ENCODE peak calls at places on chromosomes 12 and 14, in six cellular contexts. One of them, this sample, is unnamed.
A peak's percentile ranks its signal among the peaks of the same experiment; 100 is the strongest.

GRCh38 chr14:28756896-28757570 is 9.6 kb upstream of the FOXG1 start:
- DNase-seq in CD8-positive, alpha-beta T cell: no peak
- DNase-seq in RWPE1: no peak
- DNase-seq in suprapubic skin: no peak
- DNase-seq in mucosa of descending colon: no peak
- DNase-seq in heart left ventricle: no peak
- DNase-seq in this sample: peak; percentile 46

GRCh38 chr12:2856051-2856450 is 788 bp downstream of the TEX52 start:
- DNase-seq in CD8-positive, alpha-beta T cell: no peak
- DNase-seq in RWPE1: no peak
- DNase-seq in suprapubic skin: no peak
- DNase-seq in mucosa of descending colon: no peak
- DNase-seq in heart left ventricle: no peak
- DNase-seq in this sample: no peak

GRCh38 chr12:45745861-45746277 is 16.4 kb downstream of the ARID2 start:
- DNase-seq in CD8-positive, alpha-beta T cell: no peak
- DNase-seq in RWPE1: no peak
- DNase-seq in suprapubic skin: no peak
- DNase-seq in mucosa of descending colon: no peak
- DNase-seq in heart left ventricle: no peak
- DNase-seq in this sample: peak; percentile 40

GRCh38 chr14:105424861-105425260 is 5.2 kb downstream of the MTA1 start:
- DNase-seq in CD8-positive, alpha-beta T cell: no peak
- DNase-seq in RWPE1: no peak
- DNase-seq in suprapubic skin: no peak
- DNase-seq in mucosa of descending colon: no peak
- DNase-seq in heart left ventricle: no peak
- DNase-seq in this sample: no peak

GRCh38 chr14:77641207-77641533 is 24.7 kb upstream of the SPTLC2 start:
- DNase-seq in CD8-positive, alpha-beta T cell: no peak
- DNase-seq in RWPE1: no peak
- DNase-seq in suprapubic skin: no peak
- DNase-seq in mucosa of descending colon: peak; percentile 43
- DNase-seq in heart left ventricle: no peak
- DNase-seq in this sample: no peak

GRCh38 chr14:104562606-104563005 is 17.0 kb upstream of the C14orf180 start:
- DNase-seq in CD8-positive, alpha-beta T cell: no peak
- DNase-seq in RWPE1: no peak
- DNase-seq in suprapubic skin: no peak
- DNase-seq in mucosa of descending colon: no peak
- DNase-seq in heart left ventricle: peak; percentile 17
- DNase-seq in this sample: no peak

GRCh38 chr14:79658224-79658623 is 553.1 kb downstream of the DIO2 start:
- DNase-seq in CD8-positive, alpha-beta T cell: no peak
- DNase-seq in RWPE1: no peak
- DNase-seq in suprapubic skin: no peak
- DNase-seq in mucosa of descending colon: no peak
- DNase-seq in heart left ventricle: no peak
- DNase-seq in this sample: no peak

GRCh38 chr12:121765573-121765972 is 27.9 kb downstream of the RHOF start:
- DNase-seq in CD8-positive, alpha-beta T cell: no peak
- DNase-seq in RWPE1: peak; percentile 67
- DNase-seq in suprapubic skin: no peak
- DNase-seq in mucosa of descending colon: no peak
- DNase-seq in heart left ventricle: no peak
- DNase-seq in this sample: peak; percentile 93

GRCh38 chr12:122138181-122138580 is 35.8 kb downstream of the IL31 start:
- DNase-seq in CD8-positive, alpha-beta T cell: no peak
- DNase-seq in RWPE1: no peak
- DNase-seq in suprapubic skin: no peak
- DNase-seq in mucosa of descending colon: no peak
- DNase-seq in heart left ventricle: no peak
- DNase-seq in this sample: no peak

GRCh38 chr14:24051162-24051788 is 534 bp upstream of the CARMIL3 start:
- DNase-seq in CD8-positive, alpha-beta T cell: no peak
- DNase-seq in RWPE1: no peak
- DNase-seq in suprapubic skin: no peak
- DNase-seq in mucosa of descending colon: peak; percentile 75
- DNase-seq in heart left ventricle: no peak
- DNase-seq in this sample: no peak

GRCh38 chr14:95891742-95892141 is 15.1 kb downstream of the TUNAR start:
- DNase-seq in CD8-positive, alpha-beta T cell: no peak
- DNase-seq in RWPE1: peak; percentile 59
- DNase-seq in suprapubic skin: no peak
- DNase-seq in mucosa of descending colon: no peak
- DNase-seq in heart left ventricle: no peak
- DNase-seq in this sample: peak; percentile 17

GRCh38 chr14:106204063-106204462 is 677.7 kb downstream of the TMEM121 start:
- DNase-seq in CD8-positive, alpha-beta T cell: no peak
- DNase-seq in RWPE1: no peak
- DNase-seq in suprapubic skin: no peak
- DNase-seq in mucosa of descending colon: no peak
- DNase-seq in heart left ventricle: no peak
- DNase-seq in this sample: no peak

GRCh38 chr12:63319936-63320633 is 169.1 kb upstream of the AVPR1A start:
- DNase-seq in CD8-positive, alpha-beta T cell: no peak
- DNase-seq in RWPE1: peak; percentile 78
- DNase-seq in suprapubic skin: no peak
- DNase-seq in mucosa of descending colon: no peak
- DNase-seq in heart left ventricle: no peak
- DNase-seq in this sample: no peak

GRCh38 chr12:42473130-42473529 is 116.4 kb downstream of the PRICKLE1 start:
- DNase-seq in CD8-positive, alpha-beta T cell: no peak
- DNase-seq in RWPE1: no peak
- DNase-seq in suprapubic skin: no peak
- DNase-seq in mucosa of descending colon: no peak
- DNase-seq in heart left ventricle: no peak
- DNase-seq in this sample: peak; percentile 64

GRCh38 chr12:100574262-100575074 is 984 bp downstream of the GAS2L3 start:
- DNase-seq in CD8-positive, alpha-beta T cell: no peak
- DNase-seq in RWPE1: peak; percentile 49
- DNase-seq in suprapubic skin: peak; percentile 65
- DNase-seq in mucosa of descending colon: peak; percentile 53
- DNase-seq in heart left ventricle: no peak
- DNase-seq in this sample: peak; percentile 37

GRCh38 chr12:109092484-109093021 is 719 bp downstream of the ALKBH2 start:
- DNase-seq in CD8-positive, alpha-beta T cell: no peak
- DNase-seq in RWPE1: no peak
- DNase-seq in suprapubic skin: peak; percentile 57
- DNase-seq in mucosa of descending colon: no peak
- DNase-seq in heart left ventricle: no peak
- DNase-seq in this sample: no peak

GRCh38 chr12:104520242-104520900 is 63.6 kb downstream of the CHST11 start:
- DNase-seq in CD8-positive, alpha-beta T cell: no peak
- DNase-seq in RWPE1: no peak
- DNase-seq in suprapubic skin: no peak
- DNase-seq in mucosa of descending colon: no peak
- DNase-seq in heart left ventricle: no peak
- DNase-seq in this sample: peak; percentile 11

GRCh38 chr12:102427542-102427923 is 52.8 kb downstream of the IGF1 start:
- DNase-seq in CD8-positive, alpha-beta T cell: no peak
- DNase-seq in RWPE1: no peak
- DNase-seq in suprapubic skin: no peak
- DNase-seq in mucosa of descending colon: no peak
- DNase-seq in heart left ventricle: peak; percentile 50
- DNase-seq in this sample: no peak

GRCh38 chr12:1523558-1524050 is 70.8 kb downstream of the FBXL14 start:
- DNase-seq in CD8-positive, alpha-beta T cell: no peak
- DNase-seq in RWPE1: no peak
- DNase-seq in suprapubic skin: no peak
- DNase-seq in mucosa of descending colon: no peak
- DNase-seq in heart left ventricle: no peak
- DNase-seq in this sample: no peak

GRCh38 chr12:13365782-13366366 is 169.3 kb downstream of the EMP1 start:
- DNase-seq in CD8-positive, alpha-beta T cell: no peak
- DNase-seq in RWPE1: no peak
- DNase-seq in suprapubic skin: no peak
- DNase-seq in mucosa of descending colon: no peak
- DNase-seq in heart left ventricle: peak; percentile 48
- DNase-seq in this sample: no peak

GRCh38 chr12:107458163-107458562 is 227.4 kb upstream of the PWP1 start:
- DNase-seq in CD8-positive, alpha-beta T cell: no peak
- DNase-seq in RWPE1: no peak
- DNase-seq in suprapubic skin: no peak
- DNase-seq in mucosa of descending colon: no peak
- DNase-seq in heart left ventricle: no peak
- DNase-seq in this sample: no peak

GRCh38 chr14:61491224-61491623 is 169.8 kb downstream of the PRKCH start:
- DNase-seq in CD8-positive, alpha-beta T cell: no peak
- DNase-seq in RWPE1: no peak
- DNase-seq in suprapubic skin: no peak
- DNase-seq in mucosa of descending colon: no peak
- DNase-seq in heart left ventricle: no peak
- DNase-seq in this sample: no peak

GRCh38 chr14:31269599-31270195 is 62.1 kb upstream of the HECTD1 start:
- DNase-seq in CD8-positive, alpha-beta T cell: no peak
- DNase-seq in RWPE1: no peak
- DNase-seq in suprapubic skin: no peak
- DNase-seq in mucosa of descending colon: no peak
- DNase-seq in heart left ventricle: no peak
- DNase-seq in this sample: peak; percentile 9

GRCh38 chr14:31268216-31268615 is 60.6 kb upstream of the HECTD1 start:
- DNase-seq in CD8-positive, alpha-beta T cell: no peak
- DNase-seq in RWPE1: no peak
- DNase-seq in suprapubic skin: no peak
- DNase-seq in mucosa of descending colon: no peak
- DNase-seq in heart left ventricle: no peak
- DNase-seq in this sample: peak; percentile 29

GRCh38 chr14:31271648-31272047 is 64.1 kb upstream of the HECTD1 start:
- DNase-seq in CD8-positive, alpha-beta T cell: no peak
- DNase-seq in RWPE1: no peak
- DNase-seq in suprapubic skin: no peak
- DNase-seq in mucosa of descending colon: no peak
- DNase-seq in heart left ventricle: no peak
- DNase-seq in this sample: no peak

GRCh38 chr14:31266437-31267331 is 59.1 kb upstream of the HECTD1 start:
- DNase-seq in CD8-positive, alpha-beta T cell: no peak
- DNase-seq in RWPE1: no peak
- DNase-seq in suprapubic skin: no peak
- DNase-seq in mucosa of descending colon: no peak
- DNase-seq in heart left ventricle: no peak
- DNase-seq in this sample: no peak

GRCh38 chr14:31270196-31270772 is 62.7 kb upstream of the HECTD1 start:
- DNase-seq in CD8-positive, alpha-beta T cell: no peak
- DNase-seq in RWPE1: no peak
- DNase-seq in suprapubic skin: no peak
- DNase-seq in mucosa of descending colon: no peak
- DNase-seq in heart left ventricle: no peak
- DNase-seq in this sample: no peak
- TF ChIP-seq CTCF in CD8-positive, alpha-beta T cell: no peak
- TF ChIP-seq CTCF in RWPE1: no peak
- TF ChIP-seq CTCF in suprapubic skin: no peak
- TF ChIP-seq CTCF in mucosa of descending colon: no peak
- TF ChIP-seq CTCF in heart left ventricle: no peak
- TF ChIP-seq CTCF in this sample: peak; percentile 11

DNA sequence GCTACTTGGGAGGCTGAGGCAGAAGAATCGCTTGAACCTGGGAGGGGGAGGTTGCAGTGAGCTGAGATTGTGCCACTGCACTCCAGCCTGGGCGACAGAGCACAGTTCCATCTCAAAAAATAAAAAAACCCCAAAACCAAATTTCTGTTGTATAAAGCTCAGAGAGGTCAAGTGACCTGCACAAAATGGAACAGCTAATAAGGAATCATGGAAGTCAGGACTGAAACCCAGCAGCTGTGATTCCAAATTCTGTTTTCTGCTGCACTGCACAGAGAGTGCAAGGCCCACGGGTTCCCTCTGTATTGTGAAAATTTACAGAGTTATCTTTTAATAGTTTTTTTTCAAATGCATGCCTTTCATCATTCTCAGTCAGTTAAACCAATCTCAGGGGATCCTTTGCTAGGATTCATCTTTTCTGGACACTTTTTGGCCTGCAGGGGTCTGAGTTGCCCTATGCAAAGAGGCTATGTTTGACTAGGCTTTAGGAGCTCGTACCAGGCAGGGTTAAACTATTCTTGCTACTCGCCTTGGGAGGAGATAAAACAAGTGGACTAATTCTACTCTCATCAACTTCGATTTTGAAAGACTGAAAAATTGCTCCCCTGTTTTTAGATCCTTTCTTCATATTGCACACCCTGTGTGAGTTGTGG is 26.1 kb upstream of the AACS start:
- DNase-seq in CD8-positive, alpha-beta T cell: no peak
- DNase-seq in RWPE1: no peak
- DNase-seq in suprapubic skin: no peak
- DNase-seq in mucosa of descending colon: no peak
- DNase-seq in heart left ventricle: no peak
- DNase-seq in this sample: no peak
- TF ChIP-seq CTCF in CD8-positive, alpha-beta T cell: no peak
- TF ChIP-seq CTCF in RWPE1: no peak
- TF ChIP-seq CTCF in suprapubic skin: no peak
- TF ChIP-seq CTCF in mucosa of descending colon: no peak
- TF ChIP-seq CTCF in heart left ventricle: no peak
- TF ChIP-seq CTCF in this sample: peak; percentile 25

GRCh38 chr12:49227701-49228100 is 37.2 kb upstream of the TUBA1C start:
- DNase-seq in CD8-positive, alpha-beta T cell: no peak
- DNase-seq in RWPE1: no peak
- DNase-seq in suprapubic skin: no peak
- DNase-seq in mucosa of descending colon: no peak
- DNase-seq in heart left ventricle: no peak
- DNase-seq in this sample: no peak

GRCh38 chr12:49223122-49223521 is 34.2 kb upstream of the TUBA1A start:
- DNase-seq in CD8-positive, alpha-beta T cell: no peak
- DNase-seq in RWPE1: no peak
- DNase-seq in suprapubic skin: no peak
- DNase-seq in mucosa of descending colon: no peak
- DNase-seq in heart left ventricle: no peak
- DNase-seq in this sample: no peak

GRCh38 chr12:49228653-49229052 is 36.2 kb upstream of the TUBA1C start:
- DNase-seq in CD8-positive, alpha-beta T cell: no peak
- DNase-seq in RWPE1: no peak
- DNase-seq in suprapubic skin: no peak
- DNase-seq in mucosa of descending colon: no peak
- DNase-seq in heart left ventricle: no peak
- DNase-seq in this sample: no peak

GRCh38 chr12:49223590-49224369 is 34.9 kb upstream of the TUBA1A start:
- DNase-seq in CD8-positive, alpha-beta T cell: no peak
- DNase-seq in RWPE1: no peak
- DNase-seq in suprapubic skin: no peak
- DNase-seq in mucosa of descending colon: no peak
- DNase-seq in heart left ventricle: no peak
- DNase-seq in this sample: no peak

GRCh38 chr12:49225551-49226166 is 36.8 kb upstream of the TUBA1A start:
- DNase-seq in CD8-positive, alpha-beta T cell: no peak
- DNase-seq in RWPE1: no peak
- DNase-seq in suprapubic skin: no peak
- DNase-seq in mucosa of descending colon: peak; percentile 39
- DNase-seq in heart left ventricle: no peak
- DNase-seq in this sample: peak; percentile 15
- TF ChIP-seq CTCF in CD8-positive, alpha-beta T cell: no peak
- TF ChIP-seq CTCF in RWPE1: no peak
- TF ChIP-seq CTCF in suprapubic skin: no peak
- TF ChIP-seq CTCF in mucosa of descending colon: no peak
- TF ChIP-seq CTCF in heart left ventricle: no peak
- TF ChIP-seq CTCF in this sample: no peak

GRCh38 chr14:19949218-19949617 is 18.5 kb downstream of the OR4K1 start:
- DNase-seq in CD8-positive, alpha-beta T cell: no peak
- DNase-seq in RWPE1: no peak
- DNase-seq in suprapubic skin: no peak
- DNase-seq in mucosa of descending colon: no peak
- DNase-seq in heart left ventricle: no peak
- DNase-seq in this sample: no peak

GRCh38 chr14:19941668-19942067 is 11.0 kb downstream of the OR4K1 start:
- DNase-seq in CD8-positive, alpha-beta T cell: no peak
- DNase-seq in RWPE1: no peak
- DNase-seq in suprapubic skin: no peak
- DNase-seq in mucosa of descending colon: no peak
- DNase-seq in heart left ventricle: no peak
- DNase-seq in this sample: no peak

GRCh38 chr14:19947413-19948090 is 16.8 kb downstream of the OR4K1 start:
- DNase-seq in CD8-positive, alpha-beta T cell: no peak
- DNase-seq in RWPE1: no peak
- DNase-seq in suprapubic skin: no peak
- DNase-seq in mucosa of descending colon: no peak
- DNase-seq in heart left ventricle: no peak
- DNase-seq in this sample: no peak
- TF ChIP-seq CTCF in CD8-positive, alpha-beta T cell: no peak
- TF ChIP-seq CTCF in RWPE1: no peak
- TF ChIP-seq CTCF in suprapubic skin: no peak
- TF ChIP-seq CTCF in mucosa of descending colon: no peak
- TF ChIP-seq CTCF in heart left ventricle: no peak
- TF ChIP-seq CTCF in this sample: no peak

This sample was measured in fibroblast of villous mesenchyme.